ENCODE peak calls at places on chromosomes 5 and 9, in nine cellular contexts. H is HepG2; Q is CD4-positive, CD25-positive, alpha-beta regulatory T cell; J is naive thymus-derived CD4-positive, alpha-beta T cell; Y is testis; R is IMR-90; F is uterus; V is endodermal cell; W is cardiac muscle cell. B is an unnamed sample.

GRCh38 chr5:143851383-143851782 is 39.4 kb downstream of the HMHB1 start:
- DNase-seq in Q (no peak), J (no peak), W (no peak), R (no peak), F (no peak), V (no peak), Y (no peak), H (no peak), B (no peak)

GRCh38 chr5:35112300-35112699 is 64.6 kb upstream of the AGXT2 start:
- DNase-seq in R (no peak), F (no peak), W (no peak), H (no peak), Y (no peak), V (no peak), Q (no peak), J (no peak), B (no peak)

GRCh38 chr9:2307480-2307879 is 292.3 kb downstream of the SMARCA2 start:
- DNase-seq in W (peak; percentile 42), J (no peak), H (no peak), Q (no peak), V (no peak), Y (no peak), F (no peak), R (peak; percentile 33), B (no peak)

GRCh38 chr5:169777112-169777511 is 140.0 kb downstream of the DOCK2 start:
- DNase-seq in F (no peak), W (no peak), J (no peak), H (no peak), Y (no peak), R (no peak), V (no peak), Q (no peak), B (no peak)

GRCh38 chr5:73367650-73368049 is 80.9 kb downstream of the FOXD1 start:
- DNase-seq in R (peak; percentile 39), Y (no peak), F (no peak), W (peak; percentile 38), V (no peak), H (no peak), J (no peak), Q (no peak), B (no peak)

GRCh38 chr9:127561491-127562270 is 50.4 kb upstream of the STXBP1 start:
- DNase-seq in R (peak; percentile 99), V (peak; percentile 88), H (no peak), Y (peak; percentile 65), J (no peak), F (peak; percentile 86), Q (no peak), W (peak; percentile 98), B (no peak)

GRCh38 chr9:109463924-109464625 is 34.0 kb downstream of the PTPN3 start:
- DNase-seq in V (no peak), Y (no peak), J (no peak), Q (no peak), R (no peak), H (no peak), W (no peak), F (no peak), B (no peak)

GRCh38 chr5:127947886-127948285 is 135.7 kb upstream of the SLC12A2 start:
- DNase-seq in J (no peak), R (no peak), Y (no peak), F (no peak), Q (no peak), V (no peak), W (no peak), H (no peak), B (no peak)

GRCh38 chr9:136316896-136317676 is 10.3 kb upstream of the GPSM1 start:
- DNase-seq in V (no peak), Q (no peak), H (no peak), J (no peak), W (no peak), R (no peak), Y (no peak), F (no peak), B (no peak)

GRCh38 chr9:95264954-95265615 is 52.4 kb downstream of the FANCC start:
- DNase-seq in J (no peak), H (no peak), F (no peak), V (no peak), R (peak; percentile 75), W (peak; percentile 45), Q (no peak), Y (no peak), B (no peak)

GRCh38 chr5:127092690-127093089 is 19.4 kb upstream of the C5orf63 start:
- DNase-seq in R (peak; percentile 82), Q (no peak), F (no peak), V (peak; percentile 53), H (no peak), J (no peak), Y (no peak), W (peak; percentile 66), B (no peak)

GRCh38 chr5:87188411-87188810 is 79.3 kb upstream of the RASA1 start:
- DNase-seq in W (no peak), V (no peak), Q (no peak), Y (no peak), J (no peak), H (no peak), R (no peak), F (no peak), B (no peak)

DNA sequence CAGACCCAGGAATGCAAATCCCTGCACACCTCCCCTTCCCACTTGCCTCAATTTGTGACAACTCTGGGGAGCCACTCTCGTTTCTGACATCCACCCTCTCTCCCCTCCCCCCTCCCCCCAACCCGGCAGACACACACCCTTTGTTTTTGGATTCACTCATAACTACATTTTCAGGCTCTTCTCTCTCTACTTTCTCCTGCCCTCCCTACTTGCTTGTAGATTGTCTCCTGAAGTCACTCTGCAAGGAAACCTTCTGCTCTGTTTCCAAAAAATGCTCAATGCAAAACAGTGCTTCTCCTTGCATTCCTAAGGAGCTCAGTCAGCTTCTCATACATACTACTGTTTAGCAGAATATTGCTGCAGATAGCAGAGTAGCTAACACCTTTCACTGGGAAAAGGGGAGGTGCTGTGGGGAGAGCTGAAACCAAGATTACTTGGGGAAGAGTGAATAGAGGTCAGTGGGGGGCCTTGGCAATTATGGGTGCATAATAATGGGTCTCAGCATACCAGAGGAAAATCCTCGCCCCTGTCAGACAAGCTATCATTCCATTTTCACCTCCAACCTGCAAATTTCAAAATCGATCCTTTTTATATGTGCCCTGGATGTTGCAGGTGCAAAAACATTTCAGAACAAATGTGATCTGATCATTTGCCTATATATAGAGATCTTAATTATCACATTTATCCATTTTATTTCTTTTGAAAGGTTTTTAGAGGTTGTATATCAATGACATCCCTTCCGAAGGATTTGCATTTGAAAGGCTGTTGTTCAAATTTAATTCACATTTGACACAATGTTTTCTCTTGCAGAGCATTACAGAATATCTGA is 1860.7 kb upstream of the WWC1 start:
- DNase-seq in J (no peak), Y (no peak), F (no peak), R (no peak), V (peak; percentile 92), W (peak; percentile 3), H (no peak), Q (no peak), B (no peak)
- H3K27ac ChIP-seq in J (no peak overlapping the region), Y (no peak overlapping the region), F (no peak overlapping the region), R (no peak overlapping the region), V (peak overlapping the region; percentile 5), W (no peak overlapping the region), H (no peak overlapping the region), Q (no peak overlapping the region), B (no peak overlapping the region)

GRCh38 chr9:134816264-134816663 is 64.3 kb upstream of the FCN2 start:
- DNase-seq in H (no peak), R (no peak), F (no peak), Y (no peak), W (no peak), V (no peak), Q (no peak), J (no peak), B (no peak)
- H3K36me3 ChIP-seq in H (no peaks in the 10 kb centered on the region), R (peaks cover 91% of the 10 kb centered on the region), F (no peaks in the 10 kb centered on the region), Y (no peaks in the 10 kb centered on the region), W (peaks cover 10% of the 10 kb centered on the region), V (peaks cover 15% of the 10 kb centered on the region), Q (no peaks in the 10 kb centered on the region), J (no peaks in the 10 kb centered on the region), B (no peaks in the 10 kb centered on the region)

GRCh38 chr5:139856694-139857093 is 61.1 kb downstream of the PSD2 start:
- DNase-seq in Y (no peak), Q (no peak), W (no peak), V (no peak), H (no peak), F (no peak), J (no peak), R (no peak), B (no peak)

GRCh38 chr5:139854953-139855352 is 59.3 kb downstream of the PSD2 start:
- DNase-seq in H (no peak), V (no peak), F (no peak), R (no peak), J (no peak), Y (no peak), W (no peak), Q (no peak), B (no peak)

GRCh38 chr5:139855946-139856540 is 60.4 kb downstream of the PSD2 start:
- DNase-seq in J (no peak), F (no peak), H (no peak), R (no peak), Q (no peak), V (no peak), W (no peak), Y (no peak), B (no peak)

GRCh38 chr5:139854029-139854605 is 58.5 kb downstream of the PSD2 start:
- DNase-seq in Q (no peak), F (no peak), V (no peak), Y (no peak), J (no peak), H (no peak), W (no peak), R (no peak), B (no peak)

GRCh38 chr5:139855451-139855850 is 59.8 kb downstream of the PSD2 start:
- DNase-seq in Y (no peak), W (no peak), F (no peak), Q (no peak), H (no peak), V (no peak), R (no peak), J (no peak), B (no peak)
- H3K4me1 ChIP-seq in Y (no peaks in the 10 kb centered on the region), W (no peaks in the 10 kb centered on the region), F (no peaks in the 10 kb centered on the region), Q (no peaks in the 10 kb centered on the region), H (no peaks in the 10 kb centered on the region), V (no peaks in the 10 kb centered on the region), R (no peaks in the 10 kb centered on the region), J (no peaks in the 10 kb centered on the region), B (no peaks in the 10 kb centered on the region)

DNA sequence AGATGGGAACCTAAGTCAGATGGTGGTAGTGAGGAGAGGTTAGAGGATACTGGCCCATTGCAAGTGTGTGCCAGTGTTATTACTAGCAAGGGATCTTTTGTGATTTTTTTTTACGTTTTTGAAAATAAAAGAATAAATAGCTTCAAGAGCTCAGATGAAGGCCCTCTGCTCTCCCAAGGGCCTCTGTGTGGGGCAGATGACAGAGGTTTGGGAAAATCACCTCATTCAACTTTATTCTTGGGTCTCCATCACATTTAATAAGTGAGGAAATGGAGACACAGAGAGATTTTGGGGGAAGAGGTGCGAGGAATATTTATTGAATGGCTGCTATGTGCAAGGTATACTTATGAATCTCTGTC is 10.1 kb upstream of the TRAF1 start:
- DNase-seq in F (no peak), V (no peak), W (no peak), R (no peak), H (no peak), Q (no peak), J (no peak), Y (no peak), B (no peak)
- H3K27ac ChIP-seq in F (peak overlapping the region; percentile 92), V (no peak overlapping the region), W (no peak overlapping the region), R (peak overlapping the region; percentile 99), H (no peak overlapping the region), Q (peak overlapping the region; percentile 99), J (peak overlapping the region; percentile 97), Y (peak overlapping the region; percentile 92), B (peak overlapping the region; percentile 21)

B was measured in CD8-positive, alpha-beta memory T cell.